ENCODE peak calls at places on chromosomes 7 and 10, in eight cellular contexts. One of them, this sample, is unnamed.

GRCh38 chr10:91137822-91138221 is 82.6 kb upstream of the PCGF5 start:
- DNase-seq in COLO829: no peak
- DNase-seq in occipital lobe: no peak
- DNase-seq in EH: no peak
- DNase-seq in aorta: no peak
- DNase-seq in IMR-90: no peak
- DNase-seq in fibroblast of pulmonary artery: no peak
- DNase-seq in activated CD4-positive, alpha-beta memory T cell treated with anti-CD3 and anti-CD28 coated beads, Interleukin-2, amount 10 ng/mL, durations not matched to agents 7 days and 5 days: no peak
- DNase-seq in this sample: no peak

GRCh38 chr7:55130079-55130476 is 111.3 kb downstream of the EGFR start:
- DNase-seq in fibroblast of pulmonary artery: peak
- DNase-seq in aorta: no peak
- DNase-seq in IMR-90: peak
- DNase-seq in activated CD4-positive, alpha-beta memory T cell treated with anti-CD3 and anti-CD28 coated beads, Interleukin-2, amount 10 ng/mL, durations not matched to agents 7 days and 5 days: no peak
- DNase-seq in COLO829: no peak
- DNase-seq in occipital lobe: peak
- DNase-seq in EH: peak
- DNase-seq in this sample: no peak

GRCh38 chr10:128337860-128338378 is 211.7 kb upstream of the MKI67 start:
- DNase-seq in fibroblast of pulmonary artery: no peak
- DNase-seq in aorta: no peak
- DNase-seq in occipital lobe: no peak
- DNase-seq in activated CD4-positive, alpha-beta memory T cell treated with anti-CD3 and anti-CD28 coated beads, Interleukin-2, amount 10 ng/mL, durations not matched to agents 7 days and 5 days: no peak
- DNase-seq in EH: no peak
- DNase-seq in IMR-90: no peak
- DNase-seq in COLO829: no peak
- DNase-seq in this sample: no peak

GRCh38 chr10:71077143-71077581 is 135.2 kb upstream of the UNC5B start:
- DNase-seq in aorta: no peak
- DNase-seq in fibroblast of pulmonary artery: no peak
- DNase-seq in occipital lobe: no peak
- DNase-seq in activated CD4-positive, alpha-beta memory T cell treated with anti-CD3 and anti-CD28 coated beads, Interleukin-2, amount 10 ng/mL, durations not matched to agents 7 days and 5 days: peak
- DNase-seq in IMR-90: no peak
- DNase-seq in COLO829: no peak
- DNase-seq in EH: no peak
- DNase-seq in this sample: peak

GRCh38 chr10:3806603-3807002 is 21.6 kb upstream of the KLF6 start:
- DNase-seq in aorta: no peak
- DNase-seq in activated CD4-positive, alpha-beta memory T cell treated with anti-CD3 and anti-CD28 coated beads, Interleukin-2, amount 10 ng/mL, durations not matched to agents 7 days and 5 days: peak
- DNase-seq in occipital lobe: no peak
- DNase-seq in EH: peak
- DNase-seq in fibroblast of pulmonary artery: peak
- DNase-seq in IMR-90: peak
- DNase-seq in COLO829: no peak
- DNase-seq in this sample: no peak

GRCh38 chr10:34834274-34834673 is 19.2 kb upstream of the PARD3 start:
- DNase-seq in COLO829: no peak
- DNase-seq in occipital lobe: no peak
- DNase-seq in aorta: no peak
- DNase-seq in fibroblast of pulmonary artery: no peak
- DNase-seq in IMR-90: no peak
- DNase-seq in activated CD4-positive, alpha-beta memory T cell treated with anti-CD3 and anti-CD28 coated beads, Interleukin-2, amount 10 ng/mL, durations not matched to agents 7 days and 5 days: no peak
- DNase-seq in EH: no peak
- DNase-seq in this sample: no peak

GRCh38 chr10:75444781-75445386 is 13.5 kb downstream of the LRMDA start:
- DNase-seq in COLO829: no peak
- DNase-seq in IMR-90: no peak
- DNase-seq in activated CD4-positive, alpha-beta memory T cell treated with anti-CD3 and anti-CD28 coated beads, Interleukin-2, amount 10 ng/mL, durations not matched to agents 7 days and 5 days: no peak
- DNase-seq in aorta: no peak
- DNase-seq in fibroblast of pulmonary artery: no peak
- DNase-seq in occipital lobe: no peak
- DNase-seq in EH: peak
- DNase-seq in this sample: peak

GRCh38 chr10:95373660-95374059 is 82.9 kb upstream of the PDLIM1 start:
- DNase-seq in occipital lobe: no peak
- DNase-seq in activated CD4-positive, alpha-beta memory T cell treated with anti-CD3 and anti-CD28 coated beads, Interleukin-2, amount 10 ng/mL, durations not matched to agents 7 days and 5 days: no peak
- DNase-seq in COLO829: no peak
- DNase-seq in EH: no peak
- DNase-seq in aorta: no peak
- DNase-seq in IMR-90: no peak
- DNase-seq in fibroblast of pulmonary artery: no peak
- DNase-seq in this sample: no peak

GRCh38 chr10:90222939-90223338 is 521.5 kb downstream of the KIF20B start:
- DNase-seq in IMR-90: no peak
- DNase-seq in COLO829: no peak
- DNase-seq in EH: no peak
- DNase-seq in aorta: no peak
- DNase-seq in occipital lobe: no peak
- DNase-seq in activated CD4-positive, alpha-beta memory T cell treated with anti-CD3 and anti-CD28 coated beads, Interleukin-2, amount 10 ng/mL, durations not matched to agents 7 days and 5 days: no peak
- DNase-seq in fibroblast of pulmonary artery: no peak
- DNase-seq in this sample: no peak

GRCh38 chr7:8567626-8568025 is 134.2 kb downstream of the NXPH1 start:
- DNase-seq in aorta: no peak
- DNase-seq in EH: no peak
- DNase-seq in occipital lobe: no peak
- DNase-seq in activated CD4-positive, alpha-beta memory T cell treated with anti-CD3 and anti-CD28 coated beads, Interleukin-2, amount 10 ng/mL, durations not matched to agents 7 days and 5 days: no peak
- DNase-seq in IMR-90: no peak
- DNase-seq in fibroblast of pulmonary artery: no peak
- DNase-seq in COLO829: no peak
- DNase-seq in this sample: no peak

GRCh38 chr7:152511736-152512135 is 75.9 kb upstream of the KMT2C start:
- DNase-seq in activated CD4-positive, alpha-beta memory T cell treated with anti-CD3 and anti-CD28 coated beads, Interleukin-2, amount 10 ng/mL, durations not matched to agents 7 days and 5 days: no peak
- DNase-seq in aorta: peak
- DNase-seq in IMR-90: no peak
- DNase-seq in COLO829: no peak
- DNase-seq in EH: no peak
- DNase-seq in fibroblast of pulmonary artery: no peak
- DNase-seq in occipital lobe: no peak
- DNase-seq in this sample: no peak

GRCh38 chr10:88154596-88155250 is 291.3 kb downstream of the PTEN start:
- DNase-seq in activated CD4-positive, alpha-beta memory T cell treated with anti-CD3 and anti-CD28 coated beads, Interleukin-2, amount 10 ng/mL, durations not matched to agents 7 days and 5 days: no peak
- DNase-seq in COLO829: no peak
- DNase-seq in fibroblast of pulmonary artery: peak
- DNase-seq in IMR-90: peak
- DNase-seq in EH: peak
- DNase-seq in aorta: no peak
- DNase-seq in occipital lobe: no peak
- DNase-seq in this sample: no peak

GRCh38 chr7:142930126-142930730 is 3.3 kb downstream of the TRPV5 start:
- DNase-seq in COLO829: no peak
- DNase-seq in occipital lobe: no peak
- DNase-seq in activated CD4-positive, alpha-beta memory T cell treated with anti-CD3 and anti-CD28 coated beads, Interleukin-2, amount 10 ng/mL, durations not matched to agents 7 days and 5 days: no peak
- DNase-seq in IMR-90: no peak
- DNase-seq in aorta: no peak
- DNase-seq in fibroblast of pulmonary artery: no peak
- DNase-seq in EH: no peak
- DNase-seq in this sample: peak

GRCh38 chr7:156858523-156858922 is 34.5 kb downstream of the LMBR1 start:
- DNase-seq in occipital lobe: no peak
- DNase-seq in aorta: no peak
- DNase-seq in EH: no peak
- DNase-seq in COLO829: no peak
- DNase-seq in activated CD4-positive, alpha-beta memory T cell treated with anti-CD3 and anti-CD28 coated beads, Interleukin-2, amount 10 ng/mL, durations not matched to agents 7 days and 5 days: no peak
- DNase-seq in IMR-90: no peak
- DNase-seq in fibroblast of pulmonary artery: no peak
- DNase-seq in this sample: no peak

GRCh38 chr7:71777278-71777677 is 634.9 kb downstream of the CALN1 start:
- DNase-seq in EH: no peak
- DNase-seq in IMR-90: no peak
- DNase-seq in COLO829: no peak
- DNase-seq in aorta: no peak
- DNase-seq in fibroblast of pulmonary artery: no peak
- DNase-seq in occipital lobe: no peak
- DNase-seq in activated CD4-positive, alpha-beta memory T cell treated with anti-CD3 and anti-CD28 coated beads, Interleukin-2, amount 10 ng/mL, durations not matched to agents 7 days and 5 days: no peak
- DNase-seq in this sample: no peak

GRCh38 chr7:155000795-155001194 is 2.1 kb downstream of the PAXIP1 start:
- DNase-seq in aorta: no peak
- DNase-seq in occipital lobe: no peak
- DNase-seq in COLO829: no peak
- DNase-seq in fibroblast of pulmonary artery: no peak
- DNase-seq in EH: no peak
- DNase-seq in IMR-90: no peak
- DNase-seq in activated CD4-positive, alpha-beta memory T cell treated with anti-CD3 and anti-CD28 coated beads, Interleukin-2, amount 10 ng/mL, durations not matched to agents 7 days and 5 days: no peak
- DNase-seq in this sample: no peak

GRCh38 chr10:74637685-74638084 is 188.7 kb upstream of the KAT6B start:
- DNase-seq in EH: no peak
- DNase-seq in IMR-90: no peak
- DNase-seq in occipital lobe: no peak
- DNase-seq in activated CD4-positive, alpha-beta memory T cell treated with anti-CD3 and anti-CD28 coated beads, Interleukin-2, amount 10 ng/mL, durations not matched to agents 7 days and 5 days: no peak
- DNase-seq in aorta: no peak
- DNase-seq in COLO829: no peak
- DNase-seq in fibroblast of pulmonary artery: no peak
- DNase-seq in this sample: no peak

GRCh38 chr7:141339603-141340002 is 211.6 kb upstream of the AGK start:
- DNase-seq in occipital lobe: no peak
- DNase-seq in IMR-90: no peak
- DNase-seq in COLO829: no peak
- DNase-seq in fibroblast of pulmonary artery: no peak
- DNase-seq in EH: no peak
- DNase-seq in aorta: no peak
- DNase-seq in activated CD4-positive, alpha-beta memory T cell treated with anti-CD3 and anti-CD28 coated beads, Interleukin-2, amount 10 ng/mL, durations not matched to agents 7 days and 5 days: no peak
- DNase-seq in this sample: no peak

GRCh38 chr7:142263598-142264380 is 5.9 kb upstream of the PRSS58 start:
- DNase-seq in fibroblast of pulmonary artery: peak
- DNase-seq in IMR-90: no peak
- DNase-seq in occipital lobe: no peak
- DNase-seq in aorta: no peak
- DNase-seq in EH: peak
- DNase-seq in activated CD4-positive, alpha-beta memory T cell treated with anti-CD3 and anti-CD28 coated beads, Interleukin-2, amount 10 ng/mL, durations not matched to agents 7 days and 5 days: no peak
- DNase-seq in COLO829: peak
- DNase-seq in this sample: no peak

GRCh38 chr10:120559800-120560199 is 102.8 kb downstream of the PLPP4 start:
- DNase-seq in IMR-90: no peak
- DNase-seq in aorta: no peak
- DNase-seq in EH: no peak
- DNase-seq in activated CD4-positive, alpha-beta memory T cell treated with anti-CD3 and anti-CD28 coated beads, Interleukin-2, amount 10 ng/mL, durations not matched to agents 7 days and 5 days: no peak
- DNase-seq in occipital lobe: no peak
- DNase-seq in COLO829: no peak
- DNase-seq in fibroblast of pulmonary artery: no peak
- DNase-seq in this sample: no peak

GRCh38 chr10:86067436-86068050 is 299.1 kb downstream of the GRID1 start:
- DNase-seq in fibroblast of pulmonary artery: no peak
- DNase-seq in activated CD4-positive, alpha-beta memory T cell treated with anti-CD3 and anti-CD28 coated beads, Interleukin-2, amount 10 ng/mL, durations not matched to agents 7 days and 5 days: no peak
- DNase-seq in IMR-90: no peak
- DNase-seq in aorta: no peak
- DNase-seq in COLO829: no peak
- DNase-seq in EH: no peak
- DNase-seq in occipital lobe: no peak
- DNase-seq in this sample: peak

GRCh38 chr7:140475747-140476333 is 3.5 kb downstream of the MKRN1 start:
- DNase-seq in aorta: no peak
- DNase-seq in COLO829: peak
- DNase-seq in activated CD4-positive, alpha-beta memory T cell treated with anti-CD3 and anti-CD28 coated beads, Interleukin-2, amount 10 ng/mL, durations not matched to agents 7 days and 5 days: peak
- DNase-seq in EH: peak
- DNase-seq in IMR-90: peak
- DNase-seq in occipital lobe: no peak
- DNase-seq in fibroblast of pulmonary artery: peak
- DNase-seq in this sample: no peak

GRCh38 chr10:73065441-73065840 is 31.2 kb downstream of the P4HA1 start:
- DNase-seq in EH: peak
- DNase-seq in aorta: no peak
- DNase-seq in fibroblast of pulmonary artery: no peak
- DNase-seq in activated CD4-positive, alpha-beta memory T cell treated with anti-CD3 and anti-CD28 coated beads, Interleukin-2, amount 10 ng/mL, durations not matched to agents 7 days and 5 days: no peak
- DNase-seq in occipital lobe: no peak
- DNase-seq in COLO829: no peak
- DNase-seq in IMR-90: no peak
- DNase-seq in this sample: no peak

GRCh38 chr10:132925614-132926013 is 16.8 kb downstream of the CFAP46 start:
- DNase-seq in aorta: peak
- DNase-seq in COLO829: no peak
- DNase-seq in IMR-90: no peak
- DNase-seq in occipital lobe: no peak
- DNase-seq in EH: no peak
- DNase-seq in activated CD4-positive, alpha-beta memory T cell treated with anti-CD3 and anti-CD28 coated beads, Interleukin-2, amount 10 ng/mL, durations not matched to agents 7 days and 5 days: no peak
- DNase-seq in fibroblast of pulmonary artery: no peak
- DNase-seq in this sample: no peak

This sample was measured in lower leg skin.